ENCODE peak calls at places on chromosomes 5 and 9, in four cellular contexts. P is H1, L is HepG2, C is HCT116. H is an unnamed sample.

GRCh38 chr9:121748080-121748479 is 96.6 kb downstream of the DAB2IP start:
- DNase-seq in L (no peak), C (no peak), P (no peak), H (no peak)

GRCh38 chr9:99848447-99848846 is 26.8 kb downstream of the NR4A3 start:
- DNase-seq in P (no peak), L (no peak), C (no peak), H (no peak)

GRCh38 chr9:89380437-89381307 is 62.4 kb downstream of the SECISBP2 start:
- DNase-seq in L (no peak), P (no peak), C (no peak), H (no peak)

GRCh38 chr5:31131381-31131811 is 62.1 kb upstream of the CDH6 start:
- DNase-seq in C (no peak), L (no peak), P (no peak), H (no peak)

GRCh38 chr5:88729476-88730182 is 153.4 kb downstream of the MEF2C start:
- DNase-seq in L (peak; percentile 61), P (no peak), C (peak; percentile 75), H (peak; percentile 84)

GRCh38 chr5:91150636-91151035 is 232.5 kb downstream of the ARRDC3 start:
- DNase-seq in P (no peak), C (no peak), L (no peak), H (no peak)

GRCh38 chr5:33734541-33734940 is 157.2 kb downstream of the ADAMTS12 start:
- DNase-seq in L (no peak), C (no peak), P (no peak), H (no peak)

GRCh38 chr9:9790216-9790872 is 822.5 kb downstream of the PTPRD start:
- DNase-seq in P (no peak), C (no peak), L (peak; percentile 45), H (peak; percentile 68)

GRCh38 chr5:139133237-139133636 is 64.9 kb downstream of the SIL1 start:
- DNase-seq in C (no peak), L (no peak), P (no peak), H (no peak)

GRCh38 chr9:8895498-8896224 is 1096.1 kb upstream of the DMAC1 start:
- DNase-seq in P (no peak), C (no peak), L (peak; percentile 30), H (peak; percentile 49)

GRCh38 chr9:122808141-122808540 is 8.2 kb downstream of the OR1K1 start:
- DNase-seq in L (no peak), P (no peak), C (no peak), H (no peak)

GRCh38 chr9:32782476-32783167 is 718 bp upstream of the TMEM215 start:
- DNase-seq in L (no peak), P (no peak), C (no peak), H (no peak)

GRCh38 chr5:91541696-91542095 is 158.6 kb upstream of the ARRDC3 start:
- DNase-seq in P (no peak), L (no peak), C (peak; percentile 1), H (no peak)

GRCh38 chr5:122500245-122501086 is 188.4 kb downstream of the SNCAIP start:
- DNase-seq in L (peak; percentile 26), P (peak; percentile 31), C (peak; percentile 38), H (peak; percentile 68)

GRCh38 chr9:134544388-134545212 is 97.0 kb upstream of the COL5A1 start:
- DNase-seq in L (peak; percentile 15), P (peak; percentile 36), C (no peak), H (no peak)

GRCh38 chr5:174454890-174455289 is 269.5 kb upstream of the MSX2 start:
- DNase-seq in P (no peak), L (no peak), C (no peak), H (no peak)

GRCh38 chr5:78000191-78000590 is 224.1 kb upstream of the TBCA start:
- DNase-seq in C (no peak), L (no peak), P (no peak), H (no peak)

GRCh38 chr9:120890415-120891254 is 13.6 kb upstream of the PHF19 start:
- DNase-seq in P (no peak), C (no peak), L (no peak), H (no peak)

GRCh38 chr5:126610163-126610562 is 9.4 kb downstream of the PHAX start:
- DNase-seq in L (no peak), C (no peak), P (no peak), H (no peak)

GRCh38 chr5:125376059-125376641 is 629.7 kb upstream of the ZNF608 start:
- DNase-seq in C (no peak), L (no peak), P (no peak), H (no peak)

GRCh38 chr5:149932445-149933350 is 11.9 kb downstream of the PDE6A start:
- DNase-seq in P (no peak), L (peak; percentile 13), C (no peak), H (peak; percentile 76)

GRCh38 chr5:135392256-135392655 is 6.8 kb downstream of the MACROH2A1 start:
- DNase-seq in P (no peak), C (no peak), L (no peak), H (no peak)

GRCh38 chr5:14428302-14429081 is 153.1 kb upstream of the OTULINL start:
- DNase-seq in P (no peak), L (no peak), C (no peak), H (no peak)

GRCh38 chr5:119409235-119409815 is 43.0 kb upstream of the HSD17B4 start:
- DNase-seq in L (no peak), P (no peak), C (no peak), H (peak; percentile 54)

GRCh38 chr5:127296321-127296720 is 5.7 kb downstream of the MEGF10 start:
- DNase-seq in L (no peak), C (no peak), P (no peak), H (no peak)

GRCh38 chr5:99815-100214 is 7.8 kb downstream of the PLEKHG4B start:
- DNase-seq in L (no peak), P (no peak), C (no peak), H (no peak)

GRCh38 chr9:2625427-2625826 is 3.8 kb downstream of the VLDLR start:
- DNase-seq in L (no peak), P (no peak), C (no peak), H (no peak)

GRCh38 chr9:129580211-129580915 is 40.5 kb downstream of the C9orf50 start:
- DNase-seq in L (peak; percentile 91), P (no peak), C (no peak), H (no peak)

GRCh38 chr5:91390268-91390667 is 7.2 kb upstream of the ARRDC3 start:
- DNase-seq in C (no peak), P (no peak), L (no peak), H (peak; percentile 39)

GRCh38 chr9:135342206-135343130 is 137.1 kb upstream of the PPP1R26 start:
- DNase-seq in P (no peak), C (no peak), L (no peak), H (no peak)

GRCh38 chr5:148620696-148621095 is 33.6 kb downstream of the HTR4 start:
- DNase-seq in P (no peak), C (no peak), L (no peak), H (no peak)

GRCh38 chr5:143315214-143315613 is 88.3 kb downstream of the NR3C1 start:
- DNase-seq in L (no peak), C (no peak), P (no peak), H (no peak)

GRCh38 chr9:91677822-91678221 is 254.2 kb upstream of the NFIL3 start:
- DNase-seq in P (no peak), L (no peak), C (no peak), H (no peak)

GRCh38 chr9:131020388-131020787 is 11.4 kb downstream of the LAMC3 start:
- DNase-seq in P (no peak), L (no peak), C (no peak), H (no peak)

GRCh38 chr9:125376261-125377226 is 114.9 kb downstream of the GAPVD1 start:
- DNase-seq in L (no peak), P (no peak), C (no peak), H (peak; percentile 55)
- TF ChIP-seq JUND in L (no peak), P (no peak), C (no peak), H (no peak)

GRCh38 chr5:133519191-133519590 is 93.2 kb downstream of the FSTL4 start:
- DNase-seq in C (no peak), L (no peak), P (no peak), H (no peak)
- TF ChIP-seq JUND in C (no peak), L (no peak), P (no peak), H (no peak)

GRCh38 chr5:73282383-73282782 is 109.4 kb downstream of the TMEM174 start:
- DNase-seq in L (no peak), C (no peak), P (no peak), H (no peak)

GRCh38 chr5:73280386-73280785 is 107.4 kb downstream of the TMEM174 start:
- DNase-seq in C (no peak), P (no peak), L (no peak), H (peak; percentile 33)

GRCh38 chr5:73282923-73283322 is 109.9 kb downstream of the TMEM174 start:
- DNase-seq in C (no peak), P (no peak), L (no peak), H (peak; percentile 35)

GRCh38 chr5:73278693-73279092 is 105.7 kb downstream of the TMEM174 start:
- DNase-seq in C (no peak), L (peak; percentile 10), P (no peak), H (peak; percentile 89)

DNA sequence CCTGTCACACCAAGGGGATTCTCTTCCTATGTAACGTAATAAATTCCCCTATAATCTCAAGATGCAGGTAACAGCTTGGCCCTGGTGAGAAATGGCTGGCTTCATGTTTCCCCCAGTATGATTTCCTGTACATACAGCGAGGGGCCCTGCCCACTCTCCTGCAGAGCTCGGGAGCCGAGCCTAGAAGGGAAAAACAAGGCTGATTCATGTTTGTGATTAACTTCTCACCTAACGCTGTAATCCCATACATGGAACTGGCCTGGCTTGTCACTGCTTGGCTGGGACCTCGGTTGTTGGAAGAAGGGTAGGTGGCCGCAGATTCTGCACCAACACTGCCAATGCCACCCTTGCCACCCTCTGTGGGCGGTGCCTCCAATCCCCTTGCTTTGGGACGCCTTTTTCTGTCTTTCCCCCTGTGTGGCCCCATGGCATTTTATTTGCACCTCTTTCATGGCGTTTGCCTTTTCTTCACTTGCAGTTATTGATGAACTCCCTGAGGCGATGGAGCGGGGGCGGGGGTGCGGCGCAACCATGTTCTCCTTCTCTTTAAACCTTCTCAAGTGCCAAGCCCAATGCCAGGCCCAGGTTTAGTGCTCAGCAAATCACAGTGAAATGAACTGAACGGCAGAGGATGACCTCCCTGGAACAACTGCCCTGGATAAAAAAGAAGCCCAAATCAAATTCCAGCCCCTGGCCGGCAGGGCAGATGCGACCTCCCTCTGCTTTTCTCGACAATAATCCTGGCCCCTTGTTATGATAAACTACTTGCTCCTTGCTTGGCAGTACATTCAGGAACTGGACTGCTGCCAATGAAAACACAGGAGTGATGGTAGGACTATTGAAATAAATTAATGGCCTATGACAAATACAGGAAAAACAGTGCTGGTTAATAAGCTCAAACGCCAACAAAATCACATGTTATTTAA is 108.1 kb downstream of the TMEM174 start:
- DNase-seq in C (peak; percentile 18), L (no peak), P (no peak), H (no peak)
- TF ChIP-seq JUND in C (peak; percentile 9), L (no peak), P (no peak), H (no peak)

DNA sequence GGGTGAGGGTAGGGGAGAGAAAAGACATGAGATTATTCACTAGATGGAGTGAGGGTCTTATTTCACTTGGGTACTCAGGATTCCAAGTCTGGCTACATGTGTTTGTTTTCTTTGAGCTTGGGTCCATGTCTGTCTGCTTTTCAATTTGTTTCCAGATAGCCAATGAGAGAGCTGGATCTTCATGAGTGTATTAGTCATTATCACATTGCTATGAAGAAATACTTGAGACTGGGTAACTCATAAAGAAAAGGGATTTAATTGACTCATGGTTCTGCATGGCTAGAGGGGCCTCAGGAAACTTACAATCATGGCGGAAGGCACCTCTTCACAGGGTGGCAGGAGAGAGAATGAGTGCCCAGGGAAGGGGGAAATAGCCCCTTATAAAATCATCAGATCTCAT is 196.8 kb upstream of the TRIM32 start:
- DNase-seq in P (no peak), L (no peak), C (no peak), H (no peak)
- TF ChIP-seq JUND in P (no peak), L (no peak), C (no peak), H (no peak)

GRCh38 chr9:11194249-11194648 is 581.4 kb upstream of the PTPRD start:
- DNase-seq in C (no peak), L (no peak), P (no peak), H (peak; percentile 2)
- TF ChIP-seq JUND in C (no peak), L (no peak), P (no peak), H (no peak)